ENCODE peak calls at places on chromosomes 3 and 15, in six cellular contexts. One of them, this sample, is unnamed.
A peak's percentile ranks its signal among the peaks of the same experiment; 100 is the strongest.

GRCh38 chr15:60444289-60444912 is 34.5 kb downstream of the ICE2 start:
- DNase-seq in NCI-H1417: no peak
- DNase-seq in H54: no peak
- DNase-seq in RPMI7951: peak; percentile 46
- DNase-seq in right lobe of liver: no peak
- DNase-seq in CD4-positive, alpha-beta T cell: no peak
- DNase-seq in this sample: peak; percentile 50

GRCh38 chr3:114319453-114319852 is 25.6 kb downstream of the TIGIT start:
- DNase-seq in NCI-H1417: peak; percentile 40
- DNase-seq in H54: no peak
- DNase-seq in RPMI7951: peak; percentile 46
- DNase-seq in right lobe of liver: no peak
- DNase-seq in CD4-positive, alpha-beta T cell: no peak
- DNase-seq in this sample: peak; percentile 28

GRCh38 chr3:18290130-18290529 is 135.0 kb downstream of the SATB1 start:
- DNase-seq in NCI-H1417: no peak
- DNase-seq in H54: no peak
- DNase-seq in RPMI7951: no peak
- DNase-seq in right lobe of liver: no peak
- DNase-seq in CD4-positive, alpha-beta T cell: no peak
- DNase-seq in this sample: no peak

GRCh38 chr15:62138124-62138523 is 27.0 kb downstream of the C2CD4B start:
- DNase-seq in NCI-H1417: no peak
- DNase-seq in H54: peak; percentile 13
- DNase-seq in RPMI7951: peak; percentile 66
- DNase-seq in right lobe of liver: no peak
- DNase-seq in CD4-positive, alpha-beta T cell: no peak
- DNase-seq in this sample: peak; percentile 43

GRCh38 chr15:74179101-74179841 is 5.8 kb downstream of the ISLR start:
- DNase-seq in NCI-H1417: no peak
- DNase-seq in H54: peak; percentile 68
- DNase-seq in RPMI7951: peak; percentile 100
- DNase-seq in right lobe of liver: no peak
- DNase-seq in CD4-positive, alpha-beta T cell: no peak
- DNase-seq in this sample: peak; percentile 97

GRCh38 chr3:66501483-66502266 is 853 bp upstream of the LRIG1 start:
- DNase-seq in NCI-H1417: no peak
- DNase-seq in H54: no peak
- DNase-seq in RPMI7951: no peak
- DNase-seq in right lobe of liver: no peak
- DNase-seq in CD4-positive, alpha-beta T cell: no peak
- DNase-seq in this sample: no peak

GRCh38 chr15:42131826-42132806 is 24.3 kb downstream of the PLA2G4F start:
- DNase-seq in NCI-H1417: peak; percentile 84
- DNase-seq in H54: no peak
- DNase-seq in RPMI7951: no peak
- DNase-seq in right lobe of liver: no peak
- DNase-seq in CD4-positive, alpha-beta T cell: no peak
- DNase-seq in this sample: no peak

GRCh38 chr3:119336823-119337222 is 42.6 kb downstream of the ARHGAP31 start:
- DNase-seq in NCI-H1417: no peak
- DNase-seq in H54: no peak
- DNase-seq in RPMI7951: no peak
- DNase-seq in right lobe of liver: no peak
- DNase-seq in CD4-positive, alpha-beta T cell: no peak
- DNase-seq in this sample: no peak